ENCODE peak calls at places on chromosomes 16 and 17, in nine cellular contexts. One of them, this sample, is unnamed.
A peak's percentile ranks its signal among the peaks of the same experiment; 100 is the strongest.

GRCh38 chr17:41060052-41060604 is at the start of gene KRTAP2-3:
- DNase-seq in HS-5: peak; percentile 94
- DNase-seq in NCI-H69: no peak
- DNase-seq in stimulated activated CD8-positive, alpha-beta memory T cell treated with anti-CD3 and anti-CD28 coated beads, Interleukin-4, amount 100 ng/mL, for 4 hours: no peak
- DNase-seq in T-helper 2 cell: no peak
- DNase-seq in D341Med: no peak
- DNase-seq in Ammon's horn: no peak
- DNase-seq in stimulated activated CD4-positive, alpha-beta T cell treated with anti-CD3 and anti-CD28 coated beads, Interleukin-1b, Interleukin-23, amount 100 ng/mL, for 24 hours: no peak
- DNase-seq in EL: peak; percentile 98
- DNase-seq in this sample: no peak

GRCh38 chr17:75754378-75755204 is 10.4 kb downstream of the GALK1 start:
- DNase-seq in HS-5: no peak
- DNase-seq in NCI-H69: no peak
- DNase-seq in stimulated activated CD8-positive, alpha-beta memory T cell treated with anti-CD3 and anti-CD28 coated beads, Interleukin-4, amount 100 ng/mL, for 4 hours: no peak
- DNase-seq in T-helper 2 cell: no peak
- DNase-seq in D341Med: no peak
- DNase-seq in Ammon's horn: no peak
- DNase-seq in stimulated activated CD4-positive, alpha-beta T cell treated with anti-CD3 and anti-CD28 coated beads, Interleukin-1b, Interleukin-23, amount 100 ng/mL, for 24 hours: no peak
- DNase-seq in EL: no peak
- DNase-seq in this sample: no peak

GRCh38 chr16:30948087-30948955 is 547 bp upstream of the ORAI3 start:
- DNase-seq in HS-5: peak; percentile 92
- DNase-seq in NCI-H69: peak; percentile 74
- DNase-seq in stimulated activated CD8-positive, alpha-beta memory T cell treated with anti-CD3 and anti-CD28 coated beads, Interleukin-4, amount 100 ng/mL, for 4 hours: no peak
- DNase-seq in T-helper 2 cell: no peak
- DNase-seq in D341Med: no peak
- DNase-seq in Ammon's horn: peak; percentile 98
- DNase-seq in stimulated activated CD4-positive, alpha-beta T cell treated with anti-CD3 and anti-CD28 coated beads, Interleukin-1b, Interleukin-23, amount 100 ng/mL, for 24 hours: no peak
- DNase-seq in EL: peak; percentile 97
- DNase-seq in this sample: peak; percentile 30

GRCh38 chr17:75888484-75888883 is 8.3 kb downstream of the TRIM65 start:
- DNase-seq in HS-5: no peak
- DNase-seq in NCI-H69: no peak
- DNase-seq in stimulated activated CD8-positive, alpha-beta memory T cell treated with anti-CD3 and anti-CD28 coated beads, Interleukin-4, amount 100 ng/mL, for 4 hours: no peak
- DNase-seq in T-helper 2 cell: no peak
- DNase-seq in D341Med: peak; percentile 46
- DNase-seq in Ammon's horn: no peak
- DNase-seq in stimulated activated CD4-positive, alpha-beta T cell treated with anti-CD3 and anti-CD28 coated beads, Interleukin-1b, Interleukin-23, amount 100 ng/mL, for 24 hours: no peak
- DNase-seq in EL: no peak
- DNase-seq in this sample: no peak

GRCh38 chr16:30570621-30571443 is 682 bp downstream of the ZNF688 start:
- DNase-seq in HS-5: no peak
- DNase-seq in NCI-H69: peak; percentile 69
- DNase-seq in stimulated activated CD8-positive, alpha-beta memory T cell treated with anti-CD3 and anti-CD28 coated beads, Interleukin-4, amount 100 ng/mL, for 4 hours: no peak
- DNase-seq in T-helper 2 cell: no peak
- DNase-seq in D341Med: peak; percentile 40
- DNase-seq in Ammon's horn: peak; percentile 28
- DNase-seq in stimulated activated CD4-positive, alpha-beta T cell treated with anti-CD3 and anti-CD28 coated beads, Interleukin-1b, Interleukin-23, amount 100 ng/mL, for 24 hours: no peak
- DNase-seq in EL: peak; percentile 18
- DNase-seq in this sample: peak; percentile 36

GRCh38 chr17:81599719-81600486 is 37.0 kb downstream of the NPLOC4 start:
- DNase-seq in HS-5: no peak
- DNase-seq in NCI-H69: no peak
- DNase-seq in stimulated activated CD8-positive, alpha-beta memory T cell treated with anti-CD3 and anti-CD28 coated beads, Interleukin-4, amount 100 ng/mL, for 4 hours: no peak
- DNase-seq in T-helper 2 cell: no peak
- DNase-seq in D341Med: no peak
- DNase-seq in Ammon's horn: no peak
- DNase-seq in stimulated activated CD4-positive, alpha-beta T cell treated with anti-CD3 and anti-CD28 coated beads, Interleukin-1b, Interleukin-23, amount 100 ng/mL, for 24 hours: no peak
- DNase-seq in EL: peak; percentile 86
- DNase-seq in this sample: no peak

GRCh38 chr17:48915459-48916282 is 7.5 kb downstream of the UBE2Z start:
- DNase-seq in HS-5: peak; percentile 66
- DNase-seq in NCI-H69: peak; percentile 21
- DNase-seq in stimulated activated CD8-positive, alpha-beta memory T cell treated with anti-CD3 and anti-CD28 coated beads, Interleukin-4, amount 100 ng/mL, for 4 hours: peak; percentile 27
- DNase-seq in T-helper 2 cell: peak; percentile 12
- DNase-seq in D341Med: no peak
- DNase-seq in Ammon's horn: no peak
- DNase-seq in stimulated activated CD4-positive, alpha-beta T cell treated with anti-CD3 and anti-CD28 coated beads, Interleukin-1b, Interleukin-23, amount 100 ng/mL, for 24 hours: peak; percentile 30
- DNase-seq in EL: peak; percentile 92
- DNase-seq in this sample: peak; percentile 22

GRCh38 chr16:31052131-31052530 is 18.8 kb downstream of the STX4 start:
- DNase-seq in HS-5: peak; percentile 96
- DNase-seq in NCI-H69: no peak
- DNase-seq in stimulated activated CD8-positive, alpha-beta memory T cell treated with anti-CD3 and anti-CD28 coated beads, Interleukin-4, amount 100 ng/mL, for 4 hours: no peak
- DNase-seq in T-helper 2 cell: no peak
- DNase-seq in D341Med: no peak
- DNase-seq in Ammon's horn: no peak
- DNase-seq in stimulated activated CD4-positive, alpha-beta T cell treated with anti-CD3 and anti-CD28 coated beads, Interleukin-1b, Interleukin-23, amount 100 ng/mL, for 24 hours: no peak
- DNase-seq in EL: peak; percentile 97
- DNase-seq in this sample: no peak

GRCh38 chr17:46832945-46833839 is 14.7 kb upstream of the WNT3 start:
- DNase-seq in HS-5: peak; percentile 55
- DNase-seq in NCI-H69: peak; percentile 36
- DNase-seq in stimulated activated CD8-positive, alpha-beta memory T cell treated with anti-CD3 and anti-CD28 coated beads, Interleukin-4, amount 100 ng/mL, for 4 hours: no peak
- DNase-seq in T-helper 2 cell: no peak
- DNase-seq in D341Med: no peak
- DNase-seq in Ammon's horn: peak; percentile 66
- DNase-seq in stimulated activated CD4-positive, alpha-beta T cell treated with anti-CD3 and anti-CD28 coated beads, Interleukin-1b, Interleukin-23, amount 100 ng/mL, for 24 hours: no peak
- DNase-seq in EL: peak; percentile 63
- DNase-seq in this sample: no peak

GRCh38 chr16:53743149-53743566 is 39.2 kb downstream of the FTO start:
- DNase-seq in HS-5: no peak
- DNase-seq in NCI-H69: peak; percentile 55
- DNase-seq in stimulated activated CD8-positive, alpha-beta memory T cell treated with anti-CD3 and anti-CD28 coated beads, Interleukin-4, amount 100 ng/mL, for 4 hours: no peak
- DNase-seq in T-helper 2 cell: no peak
- DNase-seq in D341Med: peak; percentile 38
- DNase-seq in Ammon's horn: no peak
- DNase-seq in stimulated activated CD4-positive, alpha-beta T cell treated with anti-CD3 and anti-CD28 coated beads, Interleukin-1b, Interleukin-23, amount 100 ng/mL, for 24 hours: no peak
- DNase-seq in EL: peak; percentile 28
- DNase-seq in this sample: peak; percentile 6

GRCh38 chr16:29816694-29817441 is 916 bp downstream of the PAGR1 start:
- DNase-seq in HS-5: no peak
- DNase-seq in NCI-H69: peak; percentile 86
- DNase-seq in stimulated activated CD8-positive, alpha-beta memory T cell treated with anti-CD3 and anti-CD28 coated beads, Interleukin-4, amount 100 ng/mL, for 4 hours: no peak
- DNase-seq in T-helper 2 cell: peak; percentile 33
- DNase-seq in D341Med: peak; percentile 60
- DNase-seq in Ammon's horn: no peak
- DNase-seq in stimulated activated CD4-positive, alpha-beta T cell treated with anti-CD3 and anti-CD28 coated beads, Interleukin-1b, Interleukin-23, amount 100 ng/mL, for 24 hours: no peak
- DNase-seq in EL: peak; percentile 76
- DNase-seq in this sample: peak; percentile 59

GRCh38 chr17:81712468-81713003 is 452 bp downstream of the SLC25A10 start:
- DNase-seq in HS-5: no peak
- DNase-seq in NCI-H69: peak; percentile 63
- DNase-seq in stimulated activated CD8-positive, alpha-beta memory T cell treated with anti-CD3 and anti-CD28 coated beads, Interleukin-4, amount 100 ng/mL, for 4 hours: no peak
- DNase-seq in T-helper 2 cell: no peak
- DNase-seq in D341Med: peak; percentile 90
- DNase-seq in Ammon's horn: no peak
- DNase-seq in stimulated activated CD4-positive, alpha-beta T cell treated with anti-CD3 and anti-CD28 coated beads, Interleukin-1b, Interleukin-23, amount 100 ng/mL, for 24 hours: no peak
- DNase-seq in EL: peak; percentile 45
- DNase-seq in this sample: no peak

GRCh38 chr16:54526916-54527315 is 240.3 kb upstream of the IRX3 start:
- DNase-seq in HS-5: peak; percentile 54
- DNase-seq in NCI-H69: no peak
- DNase-seq in stimulated activated CD8-positive, alpha-beta memory T cell treated with anti-CD3 and anti-CD28 coated beads, Interleukin-4, amount 100 ng/mL, for 4 hours: no peak
- DNase-seq in T-helper 2 cell: no peak
- DNase-seq in D341Med: no peak
- DNase-seq in Ammon's horn: no peak
- DNase-seq in stimulated activated CD4-positive, alpha-beta T cell treated with anti-CD3 and anti-CD28 coated beads, Interleukin-1b, Interleukin-23, amount 100 ng/mL, for 24 hours: no peak
- DNase-seq in EL: peak; percentile 52
- DNase-seq in this sample: no peak

GRCh38 chr17:51298508-51299371 is 38.4 kb downstream of the UTP18 start:
- DNase-seq in HS-5: peak; percentile 10
- DNase-seq in NCI-H69: peak; percentile 74
- DNase-seq in stimulated activated CD8-positive, alpha-beta memory T cell treated with anti-CD3 and anti-CD28 coated beads, Interleukin-4, amount 100 ng/mL, for 4 hours: no peak
- DNase-seq in T-helper 2 cell: no peak
- DNase-seq in D341Med: peak; percentile 68
- DNase-seq in Ammon's horn: peak; percentile 79
- DNase-seq in stimulated activated CD4-positive, alpha-beta T cell treated with anti-CD3 and anti-CD28 coated beads, Interleukin-1b, Interleukin-23, amount 100 ng/mL, for 24 hours: no peak
- DNase-seq in EL: peak; percentile 42
- DNase-seq in this sample: peak; percentile 16

GRCh38 chr16:30582611-30583340 is 2.7 kb downstream of the ZNF785 start:
- DNase-seq in HS-5: no peak
- DNase-seq in NCI-H69: no peak
- DNase-seq in stimulated activated CD8-positive, alpha-beta memory T cell treated with anti-CD3 and anti-CD28 coated beads, Interleukin-4, amount 100 ng/mL, for 4 hours: no peak
- DNase-seq in T-helper 2 cell: no peak
- DNase-seq in D341Med: no peak
- DNase-seq in Ammon's horn: no peak
- DNase-seq in stimulated activated CD4-positive, alpha-beta T cell treated with anti-CD3 and anti-CD28 coated beads, Interleukin-1b, Interleukin-23, amount 100 ng/mL, for 24 hours: no peak
- DNase-seq in EL: no peak
- DNase-seq in this sample: no peak

GRCh38 chr16:49282690-49283375 is 1.2 kb upstream of the CBLN1 start:
- DNase-seq in HS-5: no peak
- DNase-seq in NCI-H69: peak; percentile 82
- DNase-seq in stimulated activated CD8-positive, alpha-beta memory T cell treated with anti-CD3 and anti-CD28 coated beads, Interleukin-4, amount 100 ng/mL, for 4 hours: no peak
- DNase-seq in T-helper 2 cell: no peak
- DNase-seq in D341Med: peak; percentile 78
- DNase-seq in Ammon's horn: no peak
- DNase-seq in stimulated activated CD4-positive, alpha-beta T cell treated with anti-CD3 and anti-CD28 coated beads, Interleukin-1b, Interleukin-23, amount 100 ng/mL, for 24 hours: no peak
- DNase-seq in EL: no peak
- DNase-seq in this sample: no peak

GRCh38 chr16:61295311-61295710 is 740.9 kb downstream of the CDH8 start:
- DNase-seq in HS-5: no peak
- DNase-seq in NCI-H69: no peak
- DNase-seq in stimulated activated CD8-positive, alpha-beta memory T cell treated with anti-CD3 and anti-CD28 coated beads, Interleukin-4, amount 100 ng/mL, for 4 hours: no peak
- DNase-seq in T-helper 2 cell: no peak
- DNase-seq in D341Med: no peak
- DNase-seq in Ammon's horn: no peak
- DNase-seq in stimulated activated CD4-positive, alpha-beta T cell treated with anti-CD3 and anti-CD28 coated beads, Interleukin-1b, Interleukin-23, amount 100 ng/mL, for 24 hours: no peak
- DNase-seq in EL: no peak
- DNase-seq in this sample: no peak

GRCh38 chr16:75319513-75320401 is 68.3 kb upstream of the BCAR1 start:
- DNase-seq in HS-5: peak; percentile 97
- DNase-seq in NCI-H69: no peak
- DNase-seq in stimulated activated CD8-positive, alpha-beta memory T cell treated with anti-CD3 and anti-CD28 coated beads, Interleukin-4, amount 100 ng/mL, for 4 hours: no peak
- DNase-seq in T-helper 2 cell: no peak
- DNase-seq in D341Med: no peak
- DNase-seq in Ammon's horn: no peak
- DNase-seq in stimulated activated CD4-positive, alpha-beta T cell treated with anti-CD3 and anti-CD28 coated beads, Interleukin-1b, Interleukin-23, amount 100 ng/mL, for 24 hours: no peak
- DNase-seq in EL: peak; percentile 84
- DNase-seq in this sample: no peak

GRCh38 chr16:80804451-80805383 is at the start of gene CDYL2:
- DNase-seq in HS-5: no peak
- DNase-seq in NCI-H69: peak; percentile 48
- DNase-seq in stimulated activated CD8-positive, alpha-beta memory T cell treated with anti-CD3 and anti-CD28 coated beads, Interleukin-4, amount 100 ng/mL, for 4 hours: no peak
- DNase-seq in T-helper 2 cell: peak; percentile 31
- DNase-seq in D341Med: peak; percentile 75
- DNase-seq in Ammon's horn: no peak
- DNase-seq in stimulated activated CD4-positive, alpha-beta T cell treated with anti-CD3 and anti-CD28 coated beads, Interleukin-1b, Interleukin-23, amount 100 ng/mL, for 24 hours: peak; percentile 5
- DNase-seq in EL: peak; percentile 46
- DNase-seq in this sample: peak; percentile 85

GRCh38 chr16:53078765-53079484 is 24.1 kb downstream of the CHD9 start:
- DNase-seq in HS-5: no peak
- DNase-seq in NCI-H69: no peak
- DNase-seq in stimulated activated CD8-positive, alpha-beta memory T cell treated with anti-CD3 and anti-CD28 coated beads, Interleukin-4, amount 100 ng/mL, for 4 hours: no peak
- DNase-seq in T-helper 2 cell: no peak
- DNase-seq in D341Med: no peak
- DNase-seq in Ammon's horn: no peak
- DNase-seq in stimulated activated CD4-positive, alpha-beta T cell treated with anti-CD3 and anti-CD28 coated beads, Interleukin-1b, Interleukin-23, amount 100 ng/mL, for 24 hours: no peak
- DNase-seq in EL: no peak
- DNase-seq in this sample: no peak

GRCh38 chr16:57607676-57608461 is 20.6 kb upstream of the ADGRG1 start:
- DNase-seq in HS-5: no peak
- DNase-seq in NCI-H69: no peak
- DNase-seq in stimulated activated CD8-positive, alpha-beta memory T cell treated with anti-CD3 and anti-CD28 coated beads, Interleukin-4, amount 100 ng/mL, for 4 hours: no peak
- DNase-seq in T-helper 2 cell: no peak
- DNase-seq in D341Med: no peak
- DNase-seq in Ammon's horn: no peak
- DNase-seq in stimulated activated CD4-positive, alpha-beta T cell treated with anti-CD3 and anti-CD28 coated beads, Interleukin-1b, Interleukin-23, amount 100 ng/mL, for 24 hours: no peak
- DNase-seq in EL: no peak
- DNase-seq in this sample: no peak

GRCh38 chr17:21379080-21379711 is 3.0 kb downstream of the KCNJ12 start:
- DNase-seq in HS-5: no peak
- DNase-seq in NCI-H69: peak; percentile 21
- DNase-seq in stimulated activated CD8-positive, alpha-beta memory T cell treated with anti-CD3 and anti-CD28 coated beads, Interleukin-4, amount 100 ng/mL, for 4 hours: no peak
- DNase-seq in T-helper 2 cell: no peak
- DNase-seq in D341Med: no peak
- DNase-seq in Ammon's horn: no peak
- DNase-seq in stimulated activated CD4-positive, alpha-beta T cell treated with anti-CD3 and anti-CD28 coated beads, Interleukin-1b, Interleukin-23, amount 100 ng/mL, for 24 hours: no peak
- DNase-seq in EL: no peak
- DNase-seq in this sample: no peak

GRCh38 chr17:43979011-43979410 is 25.3 kb upstream of the PYY start:
- DNase-seq in HS-5: no peak
- DNase-seq in NCI-H69: no peak
- DNase-seq in stimulated activated CD8-positive, alpha-beta memory T cell treated with anti-CD3 and anti-CD28 coated beads, Interleukin-4, amount 100 ng/mL, for 4 hours: no peak
- DNase-seq in T-helper 2 cell: no peak
- DNase-seq in D341Med: no peak
- DNase-seq in Ammon's horn: no peak
- DNase-seq in stimulated activated CD4-positive, alpha-beta T cell treated with anti-CD3 and anti-CD28 coated beads, Interleukin-1b, Interleukin-23, amount 100 ng/mL, for 24 hours: no peak
- DNase-seq in EL: no peak
- DNase-seq in this sample: no peak

GRCh38 chr16:17518441-17518840 is 47.7 kb upstream of the XYLT1 start:
- DNase-seq in HS-5: no peak
- DNase-seq in NCI-H69: no peak
- DNase-seq in stimulated activated CD8-positive, alpha-beta memory T cell treated with anti-CD3 and anti-CD28 coated beads, Interleukin-4, amount 100 ng/mL, for 4 hours: no peak
- DNase-seq in T-helper 2 cell: no peak
- DNase-seq in D341Med: no peak
- DNase-seq in Ammon's horn: no peak
- DNase-seq in stimulated activated CD4-positive, alpha-beta T cell treated with anti-CD3 and anti-CD28 coated beads, Interleukin-1b, Interleukin-23, amount 100 ng/mL, for 24 hours: no peak
- DNase-seq in EL: peak; percentile 75
- DNase-seq in this sample: no peak

GRCh38 chr16:25109643-25110042 is 1.9 kb upstream of the LCMT1 start:
- DNase-seq in HS-5: peak; percentile 97
- DNase-seq in NCI-H69: peak; percentile 25
- DNase-seq in stimulated activated CD8-positive, alpha-beta memory T cell treated with anti-CD3 and anti-CD28 coated beads, Interleukin-4, amount 100 ng/mL, for 4 hours: no peak
- DNase-seq in T-helper 2 cell: no peak
- DNase-seq in D341Med: no peak
- DNase-seq in Ammon's horn: no peak
- DNase-seq in stimulated activated CD4-positive, alpha-beta T cell treated with anti-CD3 and anti-CD28 coated beads, Interleukin-1b, Interleukin-23, amount 100 ng/mL, for 24 hours: no peak
- DNase-seq in EL: peak; percentile 97
- DNase-seq in this sample: no peak